ENCODE peak calls at places on chromosomes 4 and X, in five cellular contexts. O, N, R, D and X are unnamed samples.

GRCh38 chr4:87540176-87541058 is 11.2 kb upstream of the SPARCL1 start:
- DNase-seq in O (no peak), N (no peak), R (no peak), D (peak), X (no peak)

GRCh38 chrX:52346462-52347165 is 22.2 kb upstream of the XAGE2 start:
- DNase-seq in O (peak), N (no peak), R (no peak), D (no peak), X (peak)

GRCh38 chrX:49000640-49001039 is 1.4 kb downstream of the GRIPAP1 start:
- DNase-seq in O (no peak), N (no peak), R (no peak), D (no peak), X (no peak)

GRCh38 chrX:44494357-44494756 is 48.3 kb downstream of the FUNDC1 start:
- DNase-seq in O (no peak), N (no peak), R (no peak), D (no peak), X (no peak)

GRCh38 chr4:97998203-97998602 is 145.1 kb downstream of the STPG2 start:
- DNase-seq in O (no peak), N (no peak), R (no peak), D (no peak), X (no peak)

GRCh38 chr4:185599844-185600243 is 64.5 kb upstream of the PDLIM3 start:
- DNase-seq in O (no peak), N (no peak), R (no peak), D (no peak), X (no peak)

GRCh38 chr4:30714408-30715031 is 5.6 kb upstream of the PCDH7 start:
- DNase-seq in O (peak), N (peak), R (no peak), D (no peak), X (peak)

GRCh38 chrX:116667346-116667745 is 204.6 kb upstream of the CT83 start:
- DNase-seq in O (no peak), N (no peak), R (no peak), D (no peak), X (no peak)

GRCh38 chrX:12344954-12345353 is 206.7 kb downstream of the FRMPD4 start:
- DNase-seq in O (no peak), N (no peak), R (no peak), D (no peak), X (no peak)